ENCODE peak calls at places on chromosomes 3 and 15, in ten cellular contexts. A is tibial artery, K is GM13977, L is AG04450, P is DND-41, Q is cardiac fibroblast, C is GM12878, D is A549, T is AG09319, E is upper lobe of right lung. Z is an unnamed sample.

GRCh38 chr3:188792788-188793187 is 379.0 kb upstream of the TPRG1 start:
- DNase-seq in A (no peak), K (no peak), L (no peak), P (peak), Q (peak), C (no peak), D (no peak), T (no peak), E (peak), Z (peak)

GRCh38 chr15:67085237-67085817 is 19.9 kb downstream of the SMAD3 start:
- DNase-seq in A (no peak), K (no peak), L (no peak), P (no peak), Q (no peak), C (no peak), D (no peak), T (no peak), E (no peak), Z (peak)

GRCh38 chr15:31471731-31472430 is 145.2 kb downstream of the KLF13 start:
- DNase-seq in A (no peak), K (no peak), L (peak), P (no peak), Q (peak), C (no peak), D (no peak), T (no peak), E (no peak), Z (no peak)

GRCh38 chr3:120563356-120564022 is 32.6 kb upstream of the NDUFB4 start:
- DNase-seq in A (no peak), K (no peak), L (no peak), P (no peak), Q (no peak), C (no peak), D (no peak), T (no peak), E (no peak), Z (no peak)

GRCh38 chr3:143439785-143440184 is 320.2 kb downstream of the CHST2 start:
- DNase-seq in A (no peak), K (no peak), L (no peak), P (no peak), Q (no peak), C (no peak), D (no peak), T (no peak), E (no peak), Z (no peak)

GRCh38 chr3:58164199-58164879 is 46.4 kb downstream of the DNASE1L3 start:
- DNase-seq in A (no peak), K (no peak), L (peak), P (no peak), Q (peak), C (no peak), D (peak), T (no peak), E (peak), Z (no peak)

GRCh38 chr3:4935347-4935746 is 43.9 kb upstream of the BHLHE40 start:
- DNase-seq in A (no peak), K (no peak), L (no peak), P (no peak), Q (no peak), C (no peak), D (no peak), T (no peak), E (no peak), Z (peak)

GRCh38 chr15:66775127-66776105 is 73.4 kb downstream of the SMAD6 start:
- DNase-seq in A (no peak), K (no peak), L (no peak), P (no peak), Q (peak), C (no peak), D (no peak), T (no peak), E (no peak), Z (no peak)

GRCh38 chr15:75565062-75565970 is 13.8 kb downstream of the PTPN9 start:
- DNase-seq in A (no peak), K (no peak), L (no peak), P (no peak), Q (no peak), C (no peak), D (no peak), T (no peak), E (no peak), Z (no peak)

GRCh38 chr3:142447308-142447851 is 457 bp downstream of the XRN1 start:
- DNase-seq in A (peak), K (peak), L (no peak), P (peak), Q (peak), C (no peak), D (peak), T (no peak), E (peak), Z (peak)

GRCh38 chr3:48567090-48567489 is 3.5 kb upstream of the UCN2 start:
- DNase-seq in A (no peak), K (no peak), L (no peak), P (no peak), Q (no peak), C (no peak), D (no peak), T (no peak), E (no peak), Z (no peak)

GRCh38 chr3:187368251-187368733 is at the start of gene RTP4:
- DNase-seq in A (no peak), K (peak), L (no peak), P (peak), Q (peak), C (peak), D (no peak), T (peak), E (no peak), Z (peak)

GRCh38 chr3:107458871-107459270 is 63.9 kb upstream of the BBX start:
- DNase-seq in A (no peak), K (no peak), L (no peak), P (no peak), Q (peak), C (no peak), D (no peak), T (no peak), E (no peak), Z (no peak)

GRCh38 chr3:183131735-183132134 is 30.8 kb downstream of the LAMP3 start:
- DNase-seq in A (no peak), K (no peak), L (no peak), P (no peak), Q (peak), C (no peak), D (no peak), T (no peak), E (no peak), Z (no peak)

GRCh38 chr15:29854413-29854812 is 32.1 kb upstream of the TJP1 start:
- DNase-seq in A (no peak), K (no peak), L (no peak), P (no peak), Q (no peak), C (no peak), D (no peak), T (no peak), E (no peak), Z (no peak)

GRCh38 chr3:130395331-130395730 is 49.9 kb downstream of the COL6A5 start:
- DNase-seq in A (no peak), K (no peak), L (no peak), P (no peak), Q (no peak), C (no peak), D (no peak), T (no peak), E (no peak), Z (no peak)

GRCh38 chr3:129058441-129059194 is 2.0 kb upstream of the GP9 start:
- DNase-seq in A (no peak), K (no peak), L (no peak), P (no peak), Q (no peak), C (peak), D (no peak), T (no peak), E (no peak), Z (peak)

GRCh38 chr15:61916104-61916503 is 144.1 kb downstream of the VPS13C start:
- DNase-seq in A (no peak), K (no peak), L (no peak), P (no peak), Q (no peak), C (no peak), D (no peak), T (no peak), E (no peak), Z (no peak)

GRCh38 chr3:114496466-114496865 is 202.6 kb downstream of the TIGIT start:
- DNase-seq in A (no peak), K (no peak), L (no peak), P (no peak), Q (peak), C (no peak), D (no peak), T (no peak), E (no peak), Z (no peak)

GRCh38 chr3:78633626-78634025 is 1134.2 kb downstream of the ROBO1 start:
- DNase-seq in A (no peak), K (peak), L (no peak), P (no peak), Q (no peak), C (no peak), D (no peak), T (no peak), E (no peak), Z (no peak)

GRCh38 chr15:55740479-55740878 is 2.5 kb downstream of the PRTG start:
- DNase-seq in A (no peak), K (no peak), L (no peak), P (no peak), Q (no peak), C (no peak), D (no peak), T (no peak), E (no peak), Z (no peak)

GRCh38 chr3:160477750-160478149 is 28.2 kb upstream of the TRIM59 start:
- DNase-seq in A (no peak), K (no peak), L (no peak), P (no peak), Q (no peak), C (no peak), D (no peak), T (no peak), E (no peak), Z (no peak)

GRCh38 chr15:75751901-75752300 is 39.3 kb upstream of the CSPG4 start:
- DNase-seq in A (no peak), K (no peak), L (no peak), P (no peak), Q (no peak), C (no peak), D (no peak), T (no peak), E (peak), Z (no peak)

GRCh38 chr15:69792823-69793222 is 304.9 kb downstream of the TLE3 start:
- DNase-seq in A (no peak), K (no peak), L (no peak), P (no peak), Q (no peak), C (no peak), D (no peak), T (no peak), E (no peak), Z (no peak)

GRCh38 chr15:88904808-88905327 is 8.3 kb downstream of the MFGE8 start:
- DNase-seq in A (peak), K (peak), L (no peak), P (peak), Q (peak), C (peak), D (peak), T (no peak), E (peak), Z (peak)

GRCh38 chr3:190070623-190071347 is 49.9 kb downstream of the P3H2 start:
- DNase-seq in A (no peak), K (no peak), L (no peak), P (no peak), Q (no peak), C (no peak), D (no peak), T (no peak), E (no peak), Z (no peak)

GRCh38 chr3:114253505-114253904 is 16.1 kb upstream of the ZNF80 start:
- DNase-seq in A (no peak), K (no peak), L (no peak), P (no peak), Q (no peak), C (no peak), D (no peak), T (no peak), E (no peak), Z (no peak)

GRCh38 chr3:125055913-125056705 is at the start of gene HEG1:
- DNase-seq in A (peak), K (peak), L (no peak), P (peak), Q (peak), C (no peak), D (peak), T (peak), E (peak), Z (peak)

GRCh38 chr3:38636881-38637280 is 12.6 kb downstream of the SCN5A start:
- DNase-seq in A (no peak), K (no peak), L (no peak), P (no peak), Q (no peak), C (no peak), D (no peak), T (no peak), E (no peak), Z (no peak)

GRCh38 chr3:147384210-147385058 is 21.9 kb downstream of the ZIC4 start:
- DNase-seq in A (no peak), K (no peak), L (no peak), P (no peak), Q (no peak), C (no peak), D (no peak), T (no peak), E (no peak), Z (peak)

GRCh38 chr3:100748220-100748619 is 38.9 kb downstream of the TFG start:
- DNase-seq in A (no peak), K (no peak), L (no peak), P (no peak), Q (no peak), C (no peak), D (no peak), T (no peak), E (no peak), Z (no peak)

GRCh38 chr15:75578206-75578947 is 738 bp downstream of the PTPN9 start:
- DNase-seq in A (no peak), K (peak), L (no peak), P (peak), Q (peak), C (no peak), D (no peak), T (no peak), E (peak), Z (peak)

GRCh38 chr3:23594897-23595670 is 210.7 kb upstream of the UBE2E1 start:
- DNase-seq in A (no peak), K (no peak), L (no peak), P (no peak), Q (peak), C (no peak), D (no peak), T (no peak), E (no peak), Z (no peak)

GRCh38 chr3:194632211-194632982 is 822 bp downstream of the TMEM44 start:
- DNase-seq in A (no peak), K (no peak), L (no peak), P (peak), Q (peak), C (no peak), D (peak), T (no peak), E (no peak), Z (peak)

GRCh38 chr15:39154136-39154770 is 426.6 kb upstream of the THBS1 start:
- DNase-seq in A (no peak), K (no peak), L (no peak), P (no peak), Q (no peak), C (no peak), D (no peak), T (no peak), E (no peak), Z (no peak)
- TF ChIP-seq CTCF in A (no peak), K (no peak), L (peak), P (no peak), Q (peak), C (no peak), D (no peak), T (peak), E (peak), Z (no peak)

DNA sequence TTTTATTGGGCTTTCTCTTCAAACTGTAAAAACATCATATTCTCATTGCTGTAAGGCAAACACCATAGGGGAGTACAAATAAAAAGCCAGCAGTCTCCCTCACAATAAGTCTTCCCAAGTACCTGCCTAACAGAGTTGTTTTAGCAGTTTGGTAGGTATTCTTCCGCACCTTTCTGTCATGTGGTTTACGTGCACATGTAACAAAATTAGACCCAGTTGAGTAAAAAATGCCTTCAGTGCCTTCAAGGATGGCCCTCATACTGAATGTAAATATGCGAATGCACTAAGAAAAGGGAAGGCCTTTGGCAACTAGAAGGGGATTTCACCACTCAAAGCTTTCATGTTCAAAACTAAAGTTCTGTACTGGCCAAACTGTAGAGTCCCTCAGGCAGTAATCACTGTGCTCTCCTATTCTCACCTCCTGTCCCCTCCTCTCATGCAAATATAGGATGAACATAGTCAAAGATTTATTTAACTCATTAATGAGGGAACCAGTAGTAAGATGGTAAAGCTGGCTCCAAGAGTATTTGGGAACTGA is 26.4 kb downstream of the USP3 start:
- DNase-seq in A (no peak), K (peak), L (no peak), P (no peak), Q (no peak), C (peak), D (no peak), T (no peak), E (no peak), Z (no peak)
- TF ChIP-seq CTCF in A (no peak), K (no peak), L (no peak), P (no peak), Q (no peak), C (no peak), D (no peak), T (no peak), E (no peak), Z (no peak)

DNA sequence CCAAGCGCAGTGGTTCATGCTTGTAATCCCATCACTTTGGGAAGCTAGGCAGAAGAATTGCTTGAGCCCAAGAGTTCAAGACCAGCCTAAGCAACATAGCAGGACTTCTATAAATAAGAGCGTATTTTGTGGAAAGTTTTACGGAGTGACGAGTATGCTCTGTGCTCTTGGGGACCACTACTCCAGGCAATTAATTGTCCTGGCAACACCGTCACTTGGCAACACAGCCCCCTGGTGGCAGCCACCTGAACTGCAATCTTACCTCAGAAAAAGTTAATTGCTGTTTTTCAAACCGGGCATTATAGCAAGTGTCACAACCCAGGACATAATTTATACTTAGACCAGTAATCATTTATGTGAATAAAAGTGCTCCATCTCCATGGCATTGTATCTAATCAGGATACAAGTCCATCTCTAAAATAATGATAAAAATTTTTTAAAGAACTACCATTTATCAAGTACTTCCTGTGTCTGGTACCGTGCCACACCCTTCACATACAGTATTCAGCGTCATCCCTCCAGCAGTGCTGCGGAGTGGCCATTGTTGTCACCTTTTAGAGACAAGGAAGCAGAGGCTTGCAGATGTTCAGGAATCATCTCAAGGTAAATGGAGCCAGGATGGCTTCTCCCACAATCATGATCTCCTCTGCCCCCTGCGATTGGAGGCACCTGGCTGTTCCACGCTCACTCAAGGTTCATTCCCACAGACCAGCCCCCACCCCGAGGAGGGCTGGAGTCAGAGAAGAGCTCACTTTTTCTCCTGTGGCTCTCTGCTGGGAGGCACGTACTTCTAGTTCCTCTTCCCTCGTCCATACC is 34.5 kb downstream of the PLA2G4D start:
- DNase-seq in A (peak), K (peak), L (no peak), P (peak), Q (peak), C (no peak), D (peak), T (no peak), E (peak), Z (peak)
- TF ChIP-seq CTCF in A (peak), K (peak), L (peak), P (peak), Q (peak), C (peak), D (peak), T (peak), E (peak), Z (peak)

GRCh38 chr15:81942655-81943054 is 103.2 kb downstream of the MEX3B start:
- DNase-seq in A (no peak), K (no peak), L (no peak), P (no peak), Q (no peak), C (no peak), D (no peak), T (no peak), E (no peak), Z (no peak)
- TF ChIP-seq CTCF in A (no peak), K (no peak), L (no peak), P (no peak), Q (no peak), C (no peak), D (no peak), T (no peak), E (no peak), Z (no peak)

GRCh38 chr3:138426211-138426610 is 8.2 kb upstream of the ESYT3 start:
- DNase-seq in A (no peak), K (no peak), L (no peak), P (no peak), Q (peak), C (no peak), D (no peak), T (no peak), E (no peak), Z (no peak)
- TF ChIP-seq CTCF in A (peak), K (no peak), L (peak), P (peak), Q (peak), C (peak), D (peak), T (peak), E (peak), Z (no peak)

Z was measured in activated CD8-positive, alpha-beta T cell treated with anti-CD3 and anti-CD28 coated beads for 36 hours.